ENCODE peak calls at places on chromosomes 6 and 20, in five cellular contexts. One of them, this sample, is unnamed.

GRCh38 chr6:18350271-18350670 is 36.9 kb upstream of the RNF144B start:
- DNase-seq in epithelial cell of esophagus: peak
- DNase-seq in Calu3: peak
- DNase-seq in hypothalamus: no peak
- DNase-seq in naive thymus-derived CD8-positive, alpha-beta T cell: no peak
- DNase-seq in this sample: no peak

GRCh38 chr6:111642463-111643158 is 36.9 kb upstream of the TRAF3IP2 start:
- DNase-seq in epithelial cell of esophagus: peak
- DNase-seq in Calu3: peak
- DNase-seq in hypothalamus: peak
- DNase-seq in naive thymus-derived CD8-positive, alpha-beta T cell: peak
- DNase-seq in this sample: no peak

GRCh38 chr6:140572129-140572528 is 1197.7 kb upstream of the CITED2 start:
- DNase-seq in Calu3: no peak
- DNase-seq in epithelial cell of esophagus: peak
- DNase-seq in hypothalamus: no peak
- DNase-seq in naive thymus-derived CD8-positive, alpha-beta T cell: no peak
- DNase-seq in this sample: no peak

GRCh38 chr6:121839891-121840290 is 404.4 kb downstream of the GJA1 start:
- DNase-seq in epithelial cell of esophagus: peak
- DNase-seq in naive thymus-derived CD8-positive, alpha-beta T cell: no peak
- DNase-seq in Calu3: no peak
- DNase-seq in hypothalamus: no peak
- DNase-seq in this sample: no peak

GRCh38 chr6:157813191-157813590 is 9.9 kb upstream of the SNX9 start:
- DNase-seq in epithelial cell of esophagus: no peak
- DNase-seq in Calu3: no peak
- DNase-seq in hypothalamus: no peak
- DNase-seq in naive thymus-derived CD8-positive, alpha-beta T cell: no peak
- DNase-seq in this sample: no peak

GRCh38 chr6:43433148-43433547 is 5.8 kb downstream of the ABCC10 start:
- DNase-seq in epithelial cell of esophagus: no peak
- DNase-seq in Calu3: no peak
- DNase-seq in naive thymus-derived CD8-positive, alpha-beta T cell: no peak
- DNase-seq in hypothalamus: no peak
- DNase-seq in this sample: no peak

GRCh38 chr6:41408982-41409381 is 73.6 kb downstream of the NCR2 start:
- DNase-seq in hypothalamus: no peak
- DNase-seq in Calu3: no peak
- DNase-seq in epithelial cell of esophagus: no peak
- DNase-seq in naive thymus-derived CD8-positive, alpha-beta T cell: no peak
- DNase-seq in this sample: no peak

GRCh38 chr6:82862543-82862942 is 203.1 kb downstream of the UBE3D start:
- DNase-seq in Calu3: no peak
- DNase-seq in hypothalamus: no peak
- DNase-seq in naive thymus-derived CD8-positive, alpha-beta T cell: no peak
- DNase-seq in epithelial cell of esophagus: no peak
- DNase-seq in this sample: no peak

GRCh38 chr20:56943946-56944345 is 314.8 kb downstream of the TFAP2C start:
- DNase-seq in hypothalamus: no peak
- DNase-seq in Calu3: no peak
- DNase-seq in naive thymus-derived CD8-positive, alpha-beta T cell: no peak
- DNase-seq in epithelial cell of esophagus: no peak
- DNase-seq in this sample: no peak

GRCh38 chr6:132798820-132799538 is 542 bp upstream of the SLC18B1 start:
- DNase-seq in epithelial cell of esophagus: peak
- DNase-seq in Calu3: peak
- DNase-seq in naive thymus-derived CD8-positive, alpha-beta T cell: peak
- DNase-seq in hypothalamus: no peak
- DNase-seq in this sample: peak

GRCh38 chr6:69867075-69867911 is 937 bp downstream of the COL19A1 start:
- DNase-seq in naive thymus-derived CD8-positive, alpha-beta T cell: peak
- DNase-seq in hypothalamus: peak
- DNase-seq in epithelial cell of esophagus: peak
- DNase-seq in Calu3: peak
- DNase-seq in this sample: peak

GRCh38 chr6:122799916-122800701 is 11.1 kb downstream of the SMPDL3A start:
- DNase-seq in epithelial cell of esophagus: peak
- DNase-seq in naive thymus-derived CD8-positive, alpha-beta T cell: no peak
- DNase-seq in hypothalamus: no peak
- DNase-seq in Calu3: peak
- DNase-seq in this sample: no peak